ENCODE peak calls at places on chromosome 22, in five cellular contexts. Y is K562, S is HepG2, Q is GM12878, O is H1. F is an unnamed sample.
A peak's percentile ranks its signal among the peaks of the same experiment; 100 is the strongest.

GRCh38 chr22:24134090-24134846 is 47.0 kb upstream of the SUSD2 start:
- DNase-seq in Y (no peak), S (no peak), Q (no peak), O (no peak), F (no peak)

GRCh38 chr22:19902245-19902699 is 39.3 kb upstream of the COMT start:
- DNase-seq in Y (no peak), S (peak; percentile 43), Q (no peak), O (no peak), F (no peak)

GRCh38 chr22:50699001-50699753 is 26.6 kb downstream of the SHANK3 start:
- DNase-seq in Y (no peak), S (no peak), Q (no peak), O (no peak), F (no peak)

GRCh38 chr22:24427500-24428164 is at the start of gene ADORA2A:
- DNase-seq in Y (no peak), S (no peak), Q (peak; percentile 35), O (no peak), F (no peak)

GRCh38 chr22:38051900-38052862 is 5.0 kb upstream of the PICK1 start:
- DNase-seq in Y (peak; percentile 78), S (peak; percentile 84), Q (peak; percentile 30), O (peak; percentile 89), F (peak; percentile 63)

GRCh38 chr22:27986459-27986858 is 67.4 kb upstream of the PITPNB start:
- DNase-seq in Y (no peak), S (no peak), Q (no peak), O (no peak), F (no peak)

GRCh38 chr22:21641417-21641794 is 696 bp upstream of the SDF2L1 start:
- DNase-seq in Y (peak; percentile 90), S (peak; percentile 59), Q (no peak), O (peak; percentile 59), F (no peak)

GRCh38 chr22:17380711-17381087 is 11.4 kb downstream of the CECR2 start:
- DNase-seq in Y (no peak), S (no peak), Q (no peak), O (no peak), F (no peak)

GRCh38 chr22:22942511-22943329 is 55.1 kb downstream of the IGLL5 start:
- DNase-seq in Y (peak; percentile 100), S (peak; percentile 44), Q (peak; percentile 78), O (peak; percentile 91), F (peak; percentile 59)

GRCh38 chr22:23850136-23850611 is 7.5 kb upstream of the SLC2A11 start:
- DNase-seq in Y (no peak), S (no peak), Q (no peak), O (no peak), F (no peak)

GRCh38 chr22:19596680-19597398 is 72.6 kb upstream of the CLDN5 start:
- DNase-seq in Y (peak; percentile 51), S (peak; percentile 13), Q (no peak), O (no peak), F (no peak)

GRCh38 chr22:22201185-22201924 is 43.2 kb upstream of the VPREB1 start:
- DNase-seq in Y (peak; percentile 91), S (peak; percentile 25), Q (no peak), O (peak; percentile 87), F (no peak)

GRCh38 chr22:47423266-47423665 is 660.8 kb downstream of the TBC1D22A start:
- DNase-seq in Y (no peak), S (no peak), Q (no peak), O (no peak), F (no peak)

GRCh38 chr22:17777005-17777716 is 2.9 kb upstream of the BID start:
- DNase-seq in Y (peak; percentile 63), S (peak; percentile 53), Q (peak; percentile 87), O (no peak), F (no peak)

GRCh38 chr22:20137671-20138416 is 6.2 kb downstream of the ZDHHC8 start:
- DNase-seq in Y (no peak), S (no peak), Q (no peak), O (no peak), F (no peak)

GRCh38 chr22:20918663-20919220 is 1.5 kb downstream of the CRKL start:
- DNase-seq in Y (peak; percentile 83), S (peak; percentile 20), Q (no peak), O (no peak), F (no peak)

GRCh38 chr22:18954333-18954732 is 18.2 kb upstream of the PRODH start:
- DNase-seq in Y (peak; percentile 78), S (peak; percentile 18), Q (no peak), O (peak; percentile 94), F (no peak)

GRCh38 chr22:23067691-23068090 is 2.6 kb upstream of the GNAZ start:
- DNase-seq in Y (peak; percentile 44), S (no peak), Q (no peak), O (peak; percentile 7), F (no peak)

GRCh38 chr22:26377170-26377825 is 51.8 kb upstream of the ASPHD2 start:
- DNase-seq in Y (no peak), S (no peak), Q (no peak), O (no peak), F (no peak)

GRCh38 chr22:25848954-25849353 is 107.0 kb downstream of the MYO18B start:
- DNase-seq in Y (no peak), S (no peak), Q (no peak), O (no peak), F (no peak)

GRCh38 chr22:18085188-18085587 is 7.4 kb downstream of the PEX26 start:
- DNase-seq in Y (no peak), S (no peak), Q (no peak), O (no peak), F (no peak)

GRCh38 chr22:50734343-50734771 is 3.6 kb upstream of the ACR start:
- DNase-seq in Y (no peak), S (no peak), Q (no peak), O (no peak), F (no peak)

GRCh38 chr22:25062378-25063095 is 110.0 kb downstream of the KIAA1671 start:
- DNase-seq in Y (no peak), S (no peak), Q (no peak), O (no peak), F (no peak)

DNA sequence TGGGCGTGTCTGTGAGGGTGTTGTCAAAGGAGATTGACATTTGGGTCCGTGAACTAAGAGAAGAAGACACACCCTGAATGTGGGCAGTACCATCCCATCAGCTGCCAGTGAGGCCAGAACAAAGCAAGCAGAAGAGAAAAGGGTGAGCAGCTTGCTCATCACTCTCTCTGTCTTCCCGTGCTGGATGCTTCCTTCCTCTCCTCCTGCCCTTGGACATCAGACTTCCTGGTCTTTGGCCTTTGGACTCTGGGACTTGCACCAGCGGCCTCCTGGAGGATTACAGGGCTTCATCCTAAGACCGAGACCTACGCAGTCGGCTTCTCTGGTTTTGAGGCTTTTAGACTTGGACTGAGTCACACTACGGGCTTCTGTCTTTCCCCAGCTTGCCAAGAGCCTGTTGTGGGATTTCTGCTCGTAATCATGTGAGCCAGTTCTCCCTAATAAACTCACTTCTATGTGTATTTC is 18.8 kb downstream of the APOL2 start:
- DNase-seq in Y (no peak), S (no peak), Q (no peak), O (no peak), F (no peak)
- TF ChIP-seq CEBPB in Y (no peak), S (no peak), Q (no peak), O (no peak), F (no peak)

GRCh38 chr22:45092644-45093043 is 71.1 kb upstream of the NUP50 start:
- DNase-seq in Y (no peak), S (no peak), Q (no peak), O (no peak), F (no peak)

GRCh38 chr22:45090364-45090960 is 73.3 kb upstream of the NUP50 start:
- DNase-seq in Y (no peak), S (peak; percentile 26), Q (no peak), O (no peak), F (no peak)

GRCh38 chr22:45094826-45095225 is 68.9 kb upstream of the NUP50 start:
- DNase-seq in Y (no peak), S (no peak), Q (no peak), O (no peak), F (no peak)

GRCh38 chr22:45094081-45094720 is 69.5 kb upstream of the NUP50 start:
- DNase-seq in Y (no peak), S (no peak), Q (no peak), O (no peak), F (no peak)

DNA sequence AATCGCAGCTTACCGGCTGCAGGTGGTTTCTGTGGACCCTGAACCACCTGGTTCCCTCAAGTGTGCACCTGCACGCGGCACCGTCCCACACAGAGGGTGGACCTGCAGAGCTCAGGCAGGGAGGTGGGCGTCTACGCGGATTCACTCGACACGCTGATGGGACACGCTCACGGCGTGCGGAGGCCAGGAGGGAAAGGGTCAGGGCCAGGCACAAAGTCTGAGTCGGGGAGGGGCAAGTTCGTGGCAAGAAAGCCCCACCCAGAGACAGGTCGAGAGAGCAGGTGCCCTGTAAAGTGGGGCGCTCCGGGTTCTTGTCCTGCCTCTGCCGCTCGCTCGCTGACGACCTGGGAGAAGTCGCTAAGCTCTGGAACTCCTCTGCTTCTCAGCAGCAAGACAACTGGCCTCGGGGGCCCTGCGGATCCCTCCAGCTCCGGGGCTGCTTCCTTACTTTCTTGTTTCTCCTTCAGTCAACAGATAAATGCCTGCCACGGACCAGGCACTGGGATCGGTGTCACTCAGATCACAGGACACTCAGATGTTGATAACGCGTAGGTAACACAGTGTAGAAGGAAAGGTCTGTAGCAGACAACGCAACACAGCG is 72.4 kb upstream of the NUP50 start:
- DNase-seq in Y (no peak), S (no peak), Q (no peak), O (no peak), F (no peak)
- TF ChIP-seq YY1 in Y (no peak), S (no peak), Q (no peak), O (no peak), F (no peak)

GRCh38 chr22:39254789-39255298 is 10.1 kb upstream of the PDGFB start:
- DNase-seq in Y (no peak), S (no peak), Q (peak; percentile 41), O (no peak), F (no peak)

GRCh38 chr22:39251762-39252460 is 7.1 kb upstream of the PDGFB start:
- DNase-seq in Y (no peak), S (peak; percentile 67), Q (no peak), O (no peak), F (no peak)

GRCh38 chr22:39254122-39254521 is 9.3 kb upstream of the PDGFB start:
- DNase-seq in Y (no peak), S (no peak), Q (no peak), O (no peak), F (no peak)

GRCh38 chr22:39252461-39253391 is 7.9 kb upstream of the PDGFB start:
- DNase-seq in Y (no peak), S (no peak), Q (no peak), O (no peak), F (no peak)

DNA sequence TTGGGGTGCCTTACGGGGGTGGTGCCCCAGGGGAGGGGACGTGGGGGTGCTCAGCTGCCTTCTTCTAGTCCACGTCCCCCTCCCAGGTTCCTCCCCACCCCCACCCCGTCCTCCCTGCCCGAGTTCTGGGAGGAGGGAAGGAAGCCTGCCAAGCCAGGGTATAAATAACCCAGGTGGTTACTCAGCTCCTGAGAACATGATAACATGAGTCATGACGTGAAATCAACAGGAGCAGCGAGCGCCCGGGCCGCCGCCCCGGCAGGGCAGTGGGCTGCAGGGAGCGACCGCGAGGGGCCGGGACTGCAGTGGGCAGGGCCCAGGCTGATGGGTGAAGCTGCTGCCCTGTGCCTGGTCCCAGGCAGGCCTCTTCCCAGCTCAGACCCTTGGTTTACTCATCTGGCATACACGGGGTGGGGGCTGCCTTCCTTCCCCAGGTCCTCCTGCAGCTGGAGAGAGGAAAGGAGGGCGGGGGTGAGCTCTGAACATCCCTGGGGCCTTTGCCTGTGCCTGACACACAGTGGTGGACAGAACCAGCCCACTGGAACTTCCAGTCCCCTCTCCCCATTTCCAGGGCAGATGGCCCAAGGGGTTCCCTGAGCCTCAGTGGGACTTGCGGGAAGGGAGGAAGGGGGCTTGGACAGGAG is 8.8 kb upstream of the PDGFB start:
- DNase-seq in Y (peak; percentile 64), S (no peak), Q (no peak), O (no peak), F (peak; percentile 73)
- TF ChIP-seq CEBPB in Y (no peak), S (no peak), Q (no peak), O (no peak), F (no peak)

GRCh38 chr22:42841444-42841843 is 15.6 kb downstream of the ARFGAP3 start:
- DNase-seq in Y (no peak), S (no peak), Q (no peak), O (no peak), F (no peak)
- TF ChIP-seq YY1 in Y (no peak), S (no peak), Q (no peak), O (no peak), F (no peak)

F was measured in HCT116.